ENCODE peak calls at places on chromosome 14, in five cellular contexts. One of them, this sample, is unnamed.

GRCh38 chr14:21680072-21680471 is 6.5 kb upstream of the OR4E1 start:
- DNase-seq in C1 segment of cervical spinal cord: no peak
- DNase-seq in SK-N-DZ: no peak
- DNase-seq in HT-29: no peak
- DNase-seq in left kidney: no peak
- DNase-seq in this sample: no peak

GRCh38 chr14:71319646-71320045 is 412.4 kb downstream of the PCNX1 start:
- DNase-seq in C1 segment of cervical spinal cord: no peak
- DNase-seq in SK-N-DZ: peak; percentile 32
- DNase-seq in HT-29: peak; percentile 45
- DNase-seq in left kidney: peak; percentile 59
- DNase-seq in this sample: no peak

GRCh38 chr14:65263161-65263788 is 149.3 kb upstream of the FUT8 start:
- DNase-seq in C1 segment of cervical spinal cord: no peak
- DNase-seq in SK-N-DZ: no peak
- DNase-seq in HT-29: no peak
- DNase-seq in left kidney: no peak
- DNase-seq in this sample: no peak

GRCh38 chr14:96037891-96038557 is 1.1 kb upstream of the C14orf132 start:
- DNase-seq in C1 segment of cervical spinal cord: no peak
- DNase-seq in SK-N-DZ: no peak
- DNase-seq in HT-29: no peak
- DNase-seq in left kidney: peak; percentile 26
- DNase-seq in this sample: no peak

GRCh38 chr14:101405931-101406330 is 155.4 kb upstream of the DIO3 start:
- DNase-seq in C1 segment of cervical spinal cord: no peak
- DNase-seq in SK-N-DZ: no peak
- DNase-seq in HT-29: no peak
- DNase-seq in left kidney: peak; percentile 50
- DNase-seq in this sample: no peak

GRCh38 chr14:30450620-30451019 is 108.3 kb upstream of the G2E3 start:
- DNase-seq in C1 segment of cervical spinal cord: no peak
- DNase-seq in SK-N-DZ: peak; percentile 40
- DNase-seq in HT-29: no peak
- DNase-seq in left kidney: peak; percentile 5
- DNase-seq in this sample: no peak

GRCh38 chr14:20652996-20653975 is 11.8 kb upstream of the OR6S1 start:
- DNase-seq in C1 segment of cervical spinal cord: no peak
- DNase-seq in SK-N-DZ: no peak
- DNase-seq in HT-29: no peak
- DNase-seq in left kidney: peak; percentile 46
- DNase-seq in this sample: peak; percentile 81

GRCh38 chr14:51653096-51653814 is 1.5 kb downstream of the FRMD6 start:
- DNase-seq in C1 segment of cervical spinal cord: no peak
- DNase-seq in SK-N-DZ: peak; percentile 40
- DNase-seq in HT-29: peak; percentile 6
- DNase-seq in left kidney: peak; percentile 74
- DNase-seq in this sample: peak; percentile 10

GRCh38 chr14:99348816-99349609 is 77.0 kb upstream of the BCL11B start:
- DNase-seq in C1 segment of cervical spinal cord: no peak
- DNase-seq in SK-N-DZ: no peak
- DNase-seq in HT-29: no peak
- DNase-seq in left kidney: no peak
- DNase-seq in this sample: no peak

GRCh38 chr14:100102156-100102785 is 37.0 kb downstream of the EVL start:
- DNase-seq in C1 segment of cervical spinal cord: no peak
- DNase-seq in SK-N-DZ: no peak
- DNase-seq in HT-29: no peak
- DNase-seq in left kidney: no peak
- DNase-seq in this sample: no peak

GRCh38 chr14:26261368-26262122 is 336.3 kb downstream of the NOVA1 start:
- DNase-seq in C1 segment of cervical spinal cord: no peak
- DNase-seq in SK-N-DZ: no peak
- DNase-seq in HT-29: no peak
- DNase-seq in left kidney: peak; percentile 12
- DNase-seq in this sample: no peak

GRCh38 chr14:33836203-33836894 is 114.5 kb downstream of the EGLN3 start:
- DNase-seq in C1 segment of cervical spinal cord: no peak
- DNase-seq in SK-N-DZ: no peak
- DNase-seq in HT-29: no peak
- DNase-seq in left kidney: peak; percentile 37
- DNase-seq in this sample: no peak

GRCh38 chr14:55133416-55133815 is 4.4 kb downstream of the LGALS3 start:
- DNase-seq in C1 segment of cervical spinal cord: no peak
- DNase-seq in SK-N-DZ: no peak
- DNase-seq in HT-29: peak; percentile 61
- DNase-seq in left kidney: no peak
- DNase-seq in this sample: no peak